ENCODE peak calls at places on chromosome 13, in six cellular contexts. X, U, N, G, O and A are unnamed samples. For H3K9me3, the result is how much of the 10 kb centered on the place peaks cover.

GRCh38 chr13:40080676-40081075 is 425.2 kb downstream of the COG6 start:
- DNase-seq in X (no peak), U (no peak), N (no peak), G (no peak), O (no peak), A (no peak)

GRCh38 chr13:91017669-91018053 is 329.8 kb upstream of the MIR17HG start:
- DNase-seq in X (no peak), U (no peak), N (peak), G (no peak), O (no peak), A (peak)

GRCh38 chr13:28719227-28719562 is 425 bp upstream of the SLC46A3 start:
- DNase-seq in X (no peak), U (no peak), N (no peak), G (no peak), O (no peak), A (no peak)

GRCh38 chr13:76677047-76677446 is 209.2 kb downstream of the KCTD12 start:
- DNase-seq in X (no peak), U (no peak), N (peak), G (no peak), O (no peak), A (no peak)

GRCh38 chr13:88925954-88926353 is 1254.8 kb downstream of the SLITRK5 start:
- DNase-seq in X (no peak), U (no peak), N (peak), G (no peak), O (no peak), A (peak)

GRCh38 chr13:90416519-90416918 is 931.0 kb upstream of the MIR17HG start:
- DNase-seq in X (no peak), U (no peak), N (no peak), G (no peak), O (no peak), A (no peak)

GRCh38 chr13:105452895-105453294 is 1082.6 kb downstream of the EFNB2 start:
- DNase-seq in X (no peak), U (no peak), N (no peak), G (no peak), O (no peak), A (no peak)

GRCh38 chr13:67183151-67183550 is 47.0 kb downstream of the PCDH9 start:
- DNase-seq in X (no peak), U (no peak), N (no peak), G (no peak), O (no peak), A (no peak)

GRCh38 chr13:112733661-112734379 is 44.0 kb downstream of the ATP11A start:
- DNase-seq in X (no peak), U (no peak), N (no peak), G (no peak), O (peak), A (no peak)

GRCh38 chr13:68304287-68304893 is 1074.3 kb upstream of the PCDH9 start:
- DNase-seq in X (no peak), U (no peak), N (no peak), G (no peak), O (no peak), A (no peak)

GRCh38 chr13:43744630-43745029 is 42.1 kb downstream of the ENOX1 start:
- DNase-seq in X (no peak), U (no peak), N (no peak), G (no peak), O (no peak), A (no peak)

GRCh38 chr13:38868399-38868798 is 122.2 kb downstream of the STOML3 start:
- DNase-seq in X (no peak), U (no peak), N (no peak), G (no peak), O (no peak), A (no peak)

GRCh38 chr13:38871275-38871674 is 119.4 kb downstream of the STOML3 start:
- DNase-seq in X (no peak), U (no peak), N (no peak), G (no peak), O (no peak), A (no peak)

GRCh38 chr13:38868870-38869269 is 121.8 kb downstream of the STOML3 start:
- DNase-seq in X (no peak), U (no peak), N (no peak), G (no peak), O (no peak), A (no peak)

GRCh38 chr13:38875186-38875875 is 115.3 kb downstream of the STOML3 start:
- DNase-seq in X (no peak), U (no peak), N (no peak), G (no peak), O (no peak), A (no peak)

DNA sequence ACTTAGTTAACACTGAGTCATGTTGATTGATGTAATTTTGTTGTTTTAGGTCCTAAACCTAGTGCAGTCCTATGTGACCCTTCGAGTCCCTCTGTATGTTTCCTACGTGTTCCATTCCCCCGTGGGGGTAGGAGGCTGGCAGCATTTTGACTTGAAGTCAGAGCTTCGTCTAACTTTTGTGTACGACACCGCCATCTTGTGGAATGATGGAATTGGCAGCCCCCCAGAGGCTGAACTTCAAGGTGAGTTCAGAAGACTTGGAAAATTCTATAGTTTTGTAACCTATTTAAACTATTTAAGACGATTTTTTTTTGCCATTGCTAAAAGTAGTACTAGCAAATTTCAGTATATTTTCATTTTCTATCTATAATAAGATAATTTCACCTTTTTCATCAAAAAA is 117.9 kb downstream of the STOML3 start:
- DNase-seq in X (no peak), U (no peak), N (no peak), G (no peak), O (no peak), A (no peak)
- TF ChIP-seq CTCF in X (no peak), U (no peak), N (peak), G (no peak), O (no peak), A (peak)

DNA sequence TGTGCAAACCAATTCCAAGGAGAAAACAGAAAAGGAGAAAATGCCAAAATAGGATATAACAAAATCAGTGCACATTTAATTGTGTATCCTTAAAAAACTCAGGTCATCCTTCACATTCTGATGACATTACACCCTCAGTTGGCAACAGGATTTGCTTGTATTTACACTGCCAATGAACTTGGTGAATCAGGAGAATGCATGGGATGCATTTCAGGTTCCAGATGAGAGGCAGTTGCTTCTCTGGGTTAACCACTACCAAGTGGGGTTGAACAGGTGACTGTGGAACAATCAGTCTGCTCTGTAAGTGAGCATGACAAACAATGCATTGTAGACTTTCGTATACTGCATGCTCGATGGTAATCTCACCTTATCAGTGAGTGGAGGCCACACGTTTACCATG is 79.1 kb downstream of the STARD13 start:
- DNase-seq in X (no peak), U (no peak), N (no peak), G (no peak), O (no peak), A (no peak)
- H3K27ac ChIP-seq in X (peak), U (peak), N (peak), G (peak), O (peak), A (peak)

GRCh38 chr13:63843766-63844699 is 2428.4 kb upstream of the PCDH20 start:
- DNase-seq in X (no peak), U (no peak), N (no peak), G (no peak), O (no peak), A (no peak)

GRCh38 chr13:63842102-63842501 is 2426.5 kb upstream of the PCDH20 start:
- DNase-seq in X (no peak), U (no peak), N (no peak), G (no peak), O (no peak), A (no peak)

GRCh38 chr13:63838366-63839110 is 2422.9 kb upstream of the PCDH20 start:
- DNase-seq in X (no peak), U (no peak), N (no peak), G (no peak), O (peak), A (no peak)

GRCh38 chr13:63840551-63841421 is 2425.1 kb upstream of the PCDH20 start:
- DNase-seq in X (no peak), U (no peak), N (no peak), G (no peak), O (no peak), A (no peak)
- H3K9me3 ChIP-seq in X (under half), U (under half), N (under half), G (half or more), O (under half), A (under half)

DNA sequence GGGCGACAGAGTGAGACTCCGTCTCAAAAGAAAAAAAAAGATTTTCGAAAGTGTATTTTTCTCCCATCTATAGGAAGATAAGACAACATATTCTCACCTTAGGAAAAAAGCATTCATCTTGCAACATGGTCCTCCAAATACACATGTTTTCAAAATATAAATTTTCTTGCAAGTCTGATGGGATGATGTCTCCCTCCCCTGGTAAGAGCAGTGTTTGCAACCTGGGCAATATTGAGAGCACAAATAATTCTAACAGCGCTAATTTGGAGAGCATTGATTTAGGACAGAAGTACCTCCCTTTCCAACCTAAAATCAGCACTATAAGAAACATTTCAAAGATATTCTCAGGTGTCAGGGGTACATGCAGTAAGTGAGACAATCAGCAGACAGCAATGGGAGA is 61.0 kb upstream of the SHISA2 start:
- DNase-seq in X (no peak), U (no peak), N (no peak), G (no peak), O (no peak), A (no peak)
- TF ChIP-seq CTCF in X (no peak), U (no peak), N (no peak), G (no peak), O (no peak), A (peak)

GRCh38 chr13:97852181-97852874 is 101.1 kb upstream of the IPO5 start:
- DNase-seq in X (no peak), U (no peak), N (no peak), G (no peak), O (no peak), A (no peak)

GRCh38 chr13:97856001-97856675 is 97.3 kb upstream of the IPO5 start:
- DNase-seq in X (no peak), U (no peak), N (peak), G (no peak), O (no peak), A (no peak)

GRCh38 chr13:97858161-97858560 is 95.3 kb upstream of the IPO5 start:
- DNase-seq in X (no peak), U (no peak), N (no peak), G (no peak), O (no peak), A (no peak)

GRCh38 chr13:97853550-97853949 is 99.9 kb upstream of the IPO5 start:
- DNase-seq in X (no peak), U (no peak), N (no peak), G (no peak), O (no peak), A (no peak)

GRCh38 chr13:97855570-97855970 is 97.9 kb upstream of the IPO5 start:
- DNase-seq in X (no peak), U (no peak), N (no peak), G (no peak), O (no peak), A (no peak)
- H3K27ac ChIP-seq in X (no peak), U (no peak), N (peak), G (peak), O (peak), A (no peak)

DNA sequence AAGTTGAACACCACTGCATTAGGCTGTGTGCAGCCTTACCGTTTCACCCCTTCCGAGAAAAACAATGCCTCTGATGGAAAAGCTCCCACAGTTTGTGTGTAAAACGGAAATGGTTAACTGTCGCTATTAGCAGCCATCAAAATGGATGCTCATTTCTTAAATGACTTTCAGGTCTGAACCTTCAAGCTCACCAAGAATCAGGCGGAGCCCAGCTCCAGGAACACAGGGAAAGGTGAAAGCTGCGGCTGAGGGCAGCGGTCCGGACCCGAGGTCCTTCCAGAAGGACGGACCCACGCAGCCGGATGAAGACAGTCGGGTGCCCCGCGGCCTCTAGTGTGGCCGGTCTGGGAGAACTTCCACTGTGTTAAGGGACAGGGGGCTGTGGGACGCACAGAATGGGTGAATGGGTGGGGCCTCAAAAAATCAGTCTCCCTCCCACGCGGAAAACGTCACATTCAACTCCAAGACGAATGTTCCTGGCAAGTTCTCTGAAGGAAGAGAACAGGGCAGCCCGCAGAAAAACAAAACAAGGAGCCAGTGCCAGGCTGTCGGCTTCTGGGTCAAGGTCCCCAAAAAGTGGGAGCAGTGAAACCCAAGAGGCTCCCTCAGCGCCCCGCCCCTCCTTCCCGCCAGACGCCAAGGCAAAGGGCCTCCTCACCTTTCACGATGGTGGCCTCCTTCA is 4.9 kb downstream of the IRS2 start:
- DNase-seq in X (no peak), U (no peak), N (no peak), G (peak), O (no peak), A (no peak)
- H3K9me3 ChIP-seq in X (under half), U (under half), N (under half), G (under half), O (under half), A (under half)